ENCODE peak calls at places on chromosomes 2 and 18, in five cellular contexts. One of them, this sample, is unnamed.

GRCh38 chr18:69992776-69993175 is 45.1 kb upstream of the CD226 start:
- DNase-seq in body of pancreas: no peak
- DNase-seq in heart left ventricle: no peak
- DNase-seq in neural progenitor cell: no peak
- DNase-seq in fibroblast of pulmonary artery: peak; percentile 31
- DNase-seq in this sample: peak; percentile 7

GRCh38 chr2:226661789-226662545 is 137.7 kb downstream of the IRS1 start:
- DNase-seq in fibroblast of pulmonary artery: peak; percentile 98
- DNase-seq in neural progenitor cell: no peak
- DNase-seq in heart left ventricle: no peak
- DNase-seq in body of pancreas: peak; percentile 31
- DNase-seq in this sample: no peak

GRCh38 chr2:216548901-216549321 is 50.3 kb downstream of the RPL37A start:
- DNase-seq in fibroblast of pulmonary artery: no peak
- DNase-seq in heart left ventricle: no peak
- DNase-seq in neural progenitor cell: no peak
- DNase-seq in body of pancreas: no peak
- DNase-seq in this sample: no peak

GRCh38 chr18:50662177-50662576 is 102.3 kb downstream of the MAPK4 start:
- DNase-seq in body of pancreas: peak; percentile 23
- DNase-seq in heart left ventricle: no peak
- DNase-seq in fibroblast of pulmonary artery: peak; percentile 20
- DNase-seq in neural progenitor cell: peak; percentile 47
- DNase-seq in this sample: no peak

GRCh38 chr2:168316073-168316440 is 68.7 kb upstream of the STK39 start:
- DNase-seq in neural progenitor cell: no peak
- DNase-seq in body of pancreas: no peak
- DNase-seq in heart left ventricle: no peak
- DNase-seq in fibroblast of pulmonary artery: peak; percentile 24
- DNase-seq in this sample: no peak

GRCh38 chr2:68925298-68925885 is 27.3 kb downstream of the GKN2 start:
- DNase-seq in fibroblast of pulmonary artery: peak; percentile 75
- DNase-seq in heart left ventricle: no peak
- DNase-seq in body of pancreas: peak; percentile 53
- DNase-seq in neural progenitor cell: peak; percentile 68
- DNase-seq in this sample: no peak

GRCh38 chr2:69188174-69188900 is 175.4 kb downstream of the ANTXR1 start:
- DNase-seq in heart left ventricle: no peak
- DNase-seq in body of pancreas: no peak
- DNase-seq in fibroblast of pulmonary artery: no peak
- DNase-seq in neural progenitor cell: no peak
- DNase-seq in this sample: no peak

GRCh38 chr2:168801961-168802824 is at the start of gene NOSTRIN:
- DNase-seq in heart left ventricle: no peak
- DNase-seq in fibroblast of pulmonary artery: peak; percentile 60
- DNase-seq in neural progenitor cell: no peak
- DNase-seq in body of pancreas: peak; percentile 67
- DNase-seq in this sample: no peak

GRCh38 chr2:8915941-8916340 is 78.5 kb upstream of the KIDINS220 start:
- DNase-seq in neural progenitor cell: no peak
- DNase-seq in fibroblast of pulmonary artery: no peak
- DNase-seq in heart left ventricle: no peak
- DNase-seq in body of pancreas: no peak
- DNase-seq in this sample: no peak

GRCh38 chr18:77103991-77104521 is 28.5 kb downstream of the MBP start:
- DNase-seq in body of pancreas: no peak
- DNase-seq in heart left ventricle: no peak
- DNase-seq in neural progenitor cell: no peak
- DNase-seq in fibroblast of pulmonary artery: peak; percentile 79
- DNase-seq in this sample: no peak

GRCh38 chr18:64148988-64149387 is at the start of gene LINC00305:
- DNase-seq in heart left ventricle: no peak
- DNase-seq in fibroblast of pulmonary artery: no peak
- DNase-seq in neural progenitor cell: no peak
- DNase-seq in body of pancreas: no peak
- DNase-seq in this sample: no peak

GRCh38 chr2:185578293-185578692 is 160.3 kb upstream of the FSIP2 start:
- DNase-seq in body of pancreas: no peak
- DNase-seq in fibroblast of pulmonary artery: no peak
- DNase-seq in neural progenitor cell: no peak
- DNase-seq in heart left ventricle: no peak
- DNase-seq in this sample: no peak

DNA sequence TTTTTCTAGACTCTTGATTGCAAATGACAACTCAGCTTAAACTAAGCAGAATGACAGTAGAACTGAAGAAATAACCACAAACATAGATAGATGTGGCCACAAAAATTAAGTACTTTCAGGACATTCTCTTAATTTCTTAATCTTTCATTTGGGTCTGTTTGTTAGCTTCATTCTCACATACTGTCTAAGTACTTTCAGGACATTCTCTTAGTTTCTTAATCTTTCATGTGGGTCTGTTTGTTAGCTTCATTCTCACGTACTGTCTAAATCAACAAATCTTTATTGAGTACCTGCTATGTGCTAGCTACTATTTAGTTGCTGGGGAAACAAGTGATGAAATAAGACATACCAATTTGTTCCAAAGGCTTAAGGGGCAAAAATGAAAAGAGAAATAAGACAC is 35.1 kb downstream of the FAM117B start:
- DNase-seq in body of pancreas: no peak
- DNase-seq in heart left ventricle: no peak
- DNase-seq in fibroblast of pulmonary artery: peak; percentile 4
- DNase-seq in neural progenitor cell: no peak
- DNase-seq in this sample: no peak
- H3K4me3 ChIP-seq in body of pancreas: no peak overlapping the region
- H3K4me3 ChIP-seq in heart left ventricle: no peak overlapping the region
- H3K4me3 ChIP-seq in fibroblast of pulmonary artery: no peak overlapping the region
- H3K4me3 ChIP-seq in neural progenitor cell: no peak overlapping the region
- H3K4me3 ChIP-seq in this sample: no peak overlapping the region

GRCh38 chr2:210224660-210225460 is at the start of gene ACADL:
- DNase-seq in fibroblast of pulmonary artery: peak; percentile 2
- DNase-seq in body of pancreas: peak; percentile 90
- DNase-seq in heart left ventricle: peak; percentile 69
- DNase-seq in neural progenitor cell: peak; percentile 77
- DNase-seq in this sample: no peak
- H3K4me3 ChIP-seq in fibroblast of pulmonary artery: peak within 1 kb of the TSS; percentile 51
- H3K4me3 ChIP-seq in body of pancreas: peak within 1 kb of the TSS; percentile 62
- H3K4me3 ChIP-seq in heart left ventricle: peak within 1 kb of the TSS; percentile 27
- H3K4me3 ChIP-seq in neural progenitor cell: peak within 1 kb of the TSS; percentile 60
- H3K4me3 ChIP-seq in this sample: peak within 1 kb of the TSS; percentile 79

GRCh38 chr2:178473931-178474330 is 4.5 kb downstream of the FKBP7 start:
- DNase-seq in body of pancreas: no peak
- DNase-seq in heart left ventricle: no peak
- DNase-seq in fibroblast of pulmonary artery: peak; percentile 43
- DNase-seq in neural progenitor cell: no peak
- DNase-seq in this sample: no peak
- H3K4me3 ChIP-seq in body of pancreas: no peak overlapping the region
- H3K4me3 ChIP-seq in heart left ventricle: no peak overlapping the region
- H3K4me3 ChIP-seq in fibroblast of pulmonary artery: no peak overlapping the region
- H3K4me3 ChIP-seq in neural progenitor cell: no peak overlapping the region
- H3K4me3 ChIP-seq in this sample: no peak overlapping the region

DNA sequence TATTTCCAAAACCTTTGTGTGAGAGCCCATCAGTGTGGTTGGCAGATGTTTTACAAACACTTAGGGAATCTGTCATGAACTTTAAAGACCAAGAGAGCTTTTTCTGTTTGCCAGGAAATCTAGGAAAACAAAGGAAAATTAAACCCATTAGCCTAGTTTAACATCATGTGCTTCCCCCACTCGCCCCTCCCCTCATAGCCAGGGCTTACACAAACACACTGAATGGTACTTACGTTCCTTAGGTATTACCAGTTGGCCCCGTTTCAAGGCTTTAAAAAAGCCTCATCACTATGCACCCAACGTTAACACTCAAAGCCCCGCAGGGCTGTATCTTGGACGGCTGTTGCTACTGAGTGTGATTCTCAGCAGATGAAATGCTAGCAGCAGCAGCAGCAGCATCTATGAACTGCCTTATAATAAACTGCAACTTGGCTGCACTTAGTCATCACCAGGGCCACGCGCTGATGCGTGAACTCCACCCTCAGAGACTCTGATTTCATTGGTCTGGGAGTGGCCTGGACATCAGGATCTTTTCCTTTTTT is 20.1 kb upstream of the TTC39C start:
- DNase-seq in heart left ventricle: no peak
- DNase-seq in body of pancreas: peak; percentile 42
- DNase-seq in fibroblast of pulmonary artery: peak; percentile 64
- DNase-seq in neural progenitor cell: peak; percentile 21
- DNase-seq in this sample: peak; percentile 68
- H3K4me3 ChIP-seq in heart left ventricle: no peak overlapping the region
- H3K4me3 ChIP-seq in body of pancreas: no peak overlapping the region
- H3K4me3 ChIP-seq in fibroblast of pulmonary artery: no peak overlapping the region
- H3K4me3 ChIP-seq in neural progenitor cell: no peak overlapping the region
- H3K4me3 ChIP-seq in this sample: peak overlapping the region; percentile 5

DNA sequence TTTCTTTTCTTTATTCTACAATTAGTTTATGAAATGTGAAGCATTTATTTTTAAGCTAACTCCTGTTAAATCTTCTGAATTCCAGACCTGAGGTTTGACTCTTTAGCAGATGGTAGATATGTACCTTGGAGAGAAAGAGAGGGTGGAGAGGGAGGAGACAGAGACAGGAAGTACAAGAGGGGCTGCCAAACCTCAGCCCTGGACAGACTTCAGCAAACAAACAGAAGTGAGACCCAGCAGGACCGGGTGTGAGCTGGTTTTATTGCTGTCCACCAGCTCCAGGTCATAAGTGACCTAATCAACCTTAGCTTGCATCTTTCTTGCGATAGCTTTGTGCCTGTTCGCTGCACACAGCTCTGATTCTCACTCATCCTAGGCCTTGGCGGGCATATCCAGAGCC is 168.6 kb downstream of the CNTNAP5 start:
- DNase-seq in neural progenitor cell: no peak
- DNase-seq in body of pancreas: no peak
- DNase-seq in heart left ventricle: no peak
- DNase-seq in fibroblast of pulmonary artery: no peak
- DNase-seq in this sample: no peak
- H3K4me3 ChIP-seq in neural progenitor cell: no peak overlapping the region
- H3K4me3 ChIP-seq in body of pancreas: no peak overlapping the region
- H3K4me3 ChIP-seq in heart left ventricle: no peak overlapping the region
- H3K4me3 ChIP-seq in fibroblast of pulmonary artery: no peak overlapping the region
- H3K4me3 ChIP-seq in this sample: no peak overlapping the region

GRCh38 chr2:97095661-97096060 is 979 bp upstream of the FAHD2B start:
- DNase-seq in body of pancreas: no peak
- DNase-seq in fibroblast of pulmonary artery: no peak
- DNase-seq in heart left ventricle: no peak
- DNase-seq in neural progenitor cell: no peak
- DNase-seq in this sample: no peak
- H3K4me3 ChIP-seq in body of pancreas: no peak overlapping the region
- H3K4me3 ChIP-seq in fibroblast of pulmonary artery: no peak overlapping the region
- H3K4me3 ChIP-seq in heart left ventricle: no peak overlapping the region
- H3K4me3 ChIP-seq in neural progenitor cell: peak overlapping the region; percentile 49
- H3K4me3 ChIP-seq in this sample: no peak overlapping the region

DNA sequence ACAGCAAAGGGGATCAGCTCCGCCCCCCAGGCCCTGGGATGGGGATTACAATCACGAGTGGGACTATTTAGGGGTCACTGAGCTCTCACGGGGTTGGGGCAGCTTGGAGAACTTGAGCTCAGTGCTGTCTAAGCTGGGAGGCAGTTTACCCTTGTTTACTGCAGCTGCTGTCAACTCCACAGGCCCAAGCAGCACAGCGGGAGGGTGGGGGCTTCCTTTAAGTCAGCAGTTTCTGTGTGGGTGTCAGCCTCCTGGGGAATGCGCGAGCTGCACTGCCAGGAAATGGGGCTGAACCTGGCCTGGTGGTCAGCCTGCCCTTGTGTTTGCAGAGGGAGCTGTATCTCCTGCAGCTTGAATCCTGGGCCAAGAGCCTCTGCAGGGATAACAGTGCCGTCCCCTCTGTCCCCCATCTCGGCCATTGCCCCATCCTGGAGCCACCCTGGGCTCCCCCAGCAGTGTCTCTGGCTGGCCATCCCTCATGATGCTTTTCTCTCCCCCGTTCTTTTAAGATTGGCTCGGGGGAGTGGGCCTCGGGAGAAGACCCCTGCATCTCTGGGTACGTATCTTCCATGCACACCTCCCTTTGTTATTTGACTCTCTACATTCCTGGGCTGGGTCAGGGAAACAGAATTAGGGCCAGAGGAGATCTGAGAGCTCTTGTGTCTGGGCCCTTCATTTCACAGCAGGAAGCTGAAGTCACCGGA is 30.0 kb downstream of the TOGARAM2 start:
- DNase-seq in body of pancreas: peak; percentile 19
- DNase-seq in fibroblast of pulmonary artery: peak; percentile 85
- DNase-seq in neural progenitor cell: peak; percentile 32
- DNase-seq in heart left ventricle: no peak
- DNase-seq in this sample: no peak
- H3K4me3 ChIP-seq in body of pancreas: no peak overlapping the region
- H3K4me3 ChIP-seq in fibroblast of pulmonary artery: no peak overlapping the region
- H3K4me3 ChIP-seq in neural progenitor cell: no peak overlapping the region
- H3K4me3 ChIP-seq in heart left ventricle: no peak overlapping the region
- H3K4me3 ChIP-seq in this sample: no peak overlapping the region